ENCODE peak calls at places on chromosomes 2 and 18, in six cellular contexts. R is Peyer's patch, A is endodermal cell, I is cardiac muscle cell, T is stomach, N is ovary. U is an unnamed sample.

GRCh38 chr18:53984021-53984420 is 240.4 kb downstream of the MBD2 start:
- DNase-seq in R (no peak), A (no peak), I (peak; percentile 38), T (no peak), N (no peak), U (no peak)

GRCh38 chr2:64876137-64876647 is 113.0 kb upstream of the SLC1A4 start:
- DNase-seq in R (no peak), A (peak; percentile 75), I (peak; percentile 88), T (no peak), N (no peak), U (no peak)

GRCh38 chr2:6080837-6081541 is 388.8 kb downstream of the SOX11 start:
- DNase-seq in R (no peak), A (no peak), I (no peak), T (no peak), N (no peak), U (no peak)

GRCh38 chr2:18149660-18150246 is 271.3 kb downstream of the KCNS3 start:
- DNase-seq in R (no peak), A (no peak), I (peak; percentile 61), T (no peak), N (no peak), U (no peak)

GRCh38 chr2:142290931-142291330 is 160.1 kb upstream of the LRP1B start:
- DNase-seq in R (no peak), A (no peak), I (no peak), T (no peak), N (no peak), U (no peak)

GRCh38 chr2:46847185-46847710 is 68.4 kb downstream of the MCFD2 start:
- DNase-seq in R (peak; percentile 51), A (no peak), I (peak; percentile 98), T (peak; percentile 99), N (peak; percentile 98), U (peak; percentile 86)

GRCh38 chr2:200263279-200263678 is 43.2 kb upstream of the SPATS2L start:
- DNase-seq in R (no peak), A (no peak), I (no peak), T (no peak), N (no peak), U (no peak)

GRCh38 chr2:66481100-66481549 is 46.2 kb downstream of the MEIS1 start:
- DNase-seq in R (no peak), A (peak; percentile 77), I (peak; percentile 88), T (peak; percentile 31), N (no peak), U (no peak)

GRCh38 chr2:190978389-190979053 is 35.5 kb downstream of the STAT1 start:
- DNase-seq in R (no peak), A (no peak), I (peak; percentile 54), T (no peak), N (no peak), U (no peak)

GRCh38 chr2:11873766-11874165 is 127.3 kb downstream of the LPIN1 start:
- DNase-seq in R (no peak), A (no peak), I (peak; percentile 68), T (no peak), N (no peak), U (no peak)

GRCh38 chr2:122340246-122340645 is 584.8 kb downstream of the TSN start:
- DNase-seq in R (no peak), A (no peak), I (no peak), T (no peak), N (no peak), U (no peak)

GRCh38 chr2:239824051-239824694 is 201.0 kb downstream of the NDUFA10 start:
- DNase-seq in R (peak; percentile 9), A (peak; percentile 89), I (peak; percentile 6), T (peak; percentile 23), N (no peak), U (no peak)

GRCh38 chr18:49778826-49779465 is 34.4 kb downstream of the ACAA2 start:
- DNase-seq in R (no peak), A (peak; percentile 68), I (peak; percentile 42), T (no peak), N (no peak), U (no peak)

GRCh38 chr2:20403693-20404381 is 43.0 kb upstream of the RHOB start:
- DNase-seq in R (no peak), A (no peak), I (no peak), T (no peak), N (no peak), U (no peak)

GRCh38 chr2:149679286-149679685 is 91.7 kb upstream of the MMADHC start:
- DNase-seq in R (no peak), A (no peak), I (peak; percentile 67), T (no peak), N (no peak), U (no peak)

GRCh38 chr2:231900486-231900942 is 25.7 kb downstream of the NPPC start:
- DNase-seq in R (peak; percentile 56), A (peak; percentile 99), I (peak; percentile 77), T (peak; percentile 89), N (no peak), U (peak; percentile 78)

GRCh38 chr2:102424754-102425153 is 1.8 kb downstream of the IL18RAP start:
- DNase-seq in R (no peak), A (no peak), I (no peak), T (no peak), N (no peak), U (no peak)

GRCh38 chr2:168686485-168687191 is 115.8 kb upstream of the NOSTRIN start:
- DNase-seq in R (no peak), A (peak; percentile 30), I (peak; percentile 52), T (no peak), N (no peak), U (no peak)

GRCh38 chr2:206700141-206700540 is 18.1 kb downstream of the DYTN start:
- DNase-seq in R (no peak), A (no peak), I (peak; percentile 18), T (no peak), N (no peak), U (no peak)

GRCh38 chr18:64082054-64082453 is 66.8 kb downstream of the LINC00305 start:
- DNase-seq in R (no peak), A (no peak), I (no peak), T (no peak), N (no peak), U (no peak)

GRCh38 chr2:9247786-9248185 is 41.2 kb downstream of the ASAP2 start:
- DNase-seq in R (no peak), A (no peak), I (peak; percentile 37), T (peak; percentile 52), N (no peak), U (peak; percentile 65)

GRCh38 chr18:64090876-64091275 is 58.0 kb downstream of the LINC00305 start:
- DNase-seq in R (no peak), A (no peak), I (no peak), T (no peak), N (no peak), U (no peak)

GRCh38 chr2:37829202-37829601 is 95.9 kb upstream of the RMDN2 start:
- DNase-seq in R (no peak), A (no peak), I (peak; percentile 89), T (no peak), N (no peak), U (peak; percentile 84)

GRCh38 chr2:60054571-60055340 is 498.7 kb downstream of the BCL11A start:
- DNase-seq in R (no peak), A (no peak), I (no peak), T (peak; percentile 44), N (no peak), U (no peak)

GRCh38 chr2:147860009-147860408 is 15.2 kb downstream of the ACVR2A start:
- DNase-seq in R (no peak), A (no peak), I (no peak), T (no peak), N (no peak), U (no peak)

GRCh38 chr2:105397959-105398521 is 811 bp downstream of the FHL2 start:
- DNase-seq in R (no peak), A (no peak), I (peak; percentile 57), T (no peak), N (peak; percentile 13), U (no peak)
- H3K4me3 ChIP-seq in R (peak overlapping the region; percentile 80), A (peak overlapping the region; percentile 93), I (peak overlapping the region; percentile 77), T (peak overlapping the region; percentile 61), N (peak overlapping the region; percentile 98), U (peak overlapping the region; percentile 86)

GRCh38 chr18:57433492-57434176 is 1.5 kb upstream of the ONECUT2 start:
- DNase-seq in R (no peak), A (no peak), I (no peak), T (no peak), N (no peak), U (no peak)

GRCh38 chr18:57431512-57432080 is 3.6 kb upstream of the ONECUT2 start:
- DNase-seq in R (no peak), A (no peak), I (no peak), T (no peak), N (no peak), U (no peak)

GRCh38 chr18:57432118-57432517 is 3.1 kb upstream of the ONECUT2 start:
- DNase-seq in R (no peak), A (no peak), I (no peak), T (no peak), N (no peak), U (no peak)

GRCh38 chr18:57434177-57434535 is 1.0 kb upstream of the ONECUT2 start:
- DNase-seq in R (no peak), A (peak; percentile 78), I (no peak), T (no peak), N (no peak), U (no peak)

GRCh38 chr18:57432765-57433400 is 2.3 kb upstream of the ONECUT2 start:
- DNase-seq in R (no peak), A (no peak), I (no peak), T (no peak), N (no peak), U (no peak)
- H3K4me1 ChIP-seq in R (no peaks in the 10 kb centered on the region), A (peaks cover 13% of the 10 kb centered on the region), I (peaks cover 8% of the 10 kb centered on the region), T (peaks cover 32% of the 10 kb centered on the region), N (peaks cover 12% of the 10 kb centered on the region), U (peaks cover under 1% of the 10 kb centered on the region)

DNA sequence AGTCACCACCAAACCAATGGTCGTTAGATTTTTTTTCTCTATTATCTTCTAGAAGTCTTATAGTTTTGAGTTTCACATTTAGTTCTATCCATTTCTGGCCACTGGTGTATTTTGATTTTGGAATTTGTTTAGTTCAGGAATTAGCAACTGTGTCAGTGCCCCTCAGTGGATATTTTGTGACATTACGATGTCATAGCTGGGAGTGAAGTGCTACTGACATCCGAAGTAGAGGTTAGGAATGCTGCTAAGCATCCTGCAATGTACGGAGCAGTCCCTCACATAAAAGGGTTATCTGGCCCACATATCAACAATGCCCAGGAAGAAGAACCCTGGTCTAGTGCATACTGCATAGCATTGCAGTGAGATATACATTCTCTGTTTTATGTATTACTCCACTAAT is 157.4 kb upstream of the RGPD4 start:
- DNase-seq in R (no peak), A (no peak), I (peak; percentile 31), T (no peak), N (no peak), U (no peak)
- TF ChIP-seq CTCF in R (no peak), A (peak; percentile 53), I (peak; percentile 19), T (no peak), N (no peak), U (peak; percentile 7)

GRCh38 chr2:176092270-176093144 is at the start of gene HOXD13:
- DNase-seq in R (no peak), A (peak; percentile 91), I (no peak), T (peak; percentile 17), N (no peak), U (no peak)

GRCh38 chr2:176094307-176094706 is 1.8 kb downstream of the HOXD13 start:
- DNase-seq in R (no peak), A (peak; percentile 52), I (no peak), T (no peak), N (no peak), U (no peak)

GRCh38 chr2:176091329-176092258 is 927 bp upstream of the HOXD13 start:
- DNase-seq in R (no peak), A (no peak), I (no peak), T (no peak), N (no peak), U (no peak)

GRCh38 chr2:176093889-176094232 is 1.3 kb downstream of the HOXD13 start:
- DNase-seq in R (no peak), A (no peak), I (no peak), T (no peak), N (no peak), U (no peak)

GRCh38 chr2:176093145-176093888 is 796 bp downstream of the HOXD13 start:
- DNase-seq in R (no peak), A (peak; percentile 80), I (no peak), T (peak; percentile 22), N (no peak), U (peak; percentile 46)
- H3K4me3 ChIP-seq in R (no peak overlapping the region), A (peak overlapping the region; percentile 66), I (peak overlapping the region; percentile 26), T (peak overlapping the region; percentile 41), N (peak overlapping the region; percentile 7), U (peak overlapping the region; percentile 47)